ENCODE peak calls at places on chromosomes 4 and X, in nine cellular contexts. N is naive thymus-derived CD4-positive, alpha-beta T cell; O is CD8-positive, alpha-beta T cell; R is esophagus muscularis mucosa; M is ovary; C is left lung; D is fibroblast of lung; J is heart left ventricle; K is lower lobe of right lung. P is an unnamed sample.

GRCh38 chr4:5874811-5875465 is 17.9 kb downstream of the CRMP1 start:
- DNase-seq in N (no peak), O (no peak), R (no peak), M (no peak), C (no peak), D (peak; percentile 70), J (no peak), K (no peak), P (peak; percentile 0)

GRCh38 chr4:163672751-163673150 is 178.3 kb downstream of the TMA16 start:
- DNase-seq in N (no peak), O (no peak), R (no peak), M (no peak), C (no peak), D (no peak), J (no peak), K (no peak), P (no peak)

GRCh38 chr4:4443821-4444220 is 56.9 kb downstream of the NSG1 start:
- DNase-seq in N (no peak), O (no peak), R (no peak), M (no peak), C (no peak), D (peak; percentile 83), J (no peak), K (no peak), P (peak; percentile 40)

GRCh38 chrX:15815779-15816452 is 25.6 kb downstream of the ZRSR2 start:
- DNase-seq in N (no peak), O (no peak), R (no peak), M (no peak), C (no peak), D (no peak), J (no peak), K (no peak), P (no peak)

GRCh38 chr4:14871676-14872430 is 130.4 kb upstream of the CPEB2 start:
- DNase-seq in N (no peak), O (no peak), R (no peak), M (no peak), C (no peak), D (no peak), J (no peak), K (peak; percentile 61), P (no peak)

GRCh38 chrX:119885554-119886428 is 9.9 kb upstream of the AKAP14 start:
- DNase-seq in N (peak; percentile 23), O (no peak), R (no peak), M (no peak), C (no peak), D (no peak), J (no peak), K (no peak), P (peak; percentile 7)

GRCh38 chrX:130245441-130245840 is 23.3 kb downstream of the ZNF280C start:
- DNase-seq in N (no peak), O (no peak), R (no peak), M (no peak), C (no peak), D (peak; percentile 85), J (no peak), K (no peak), P (peak; percentile 61)

GRCh38 chr4:151659631-151660030 is 101.2 kb downstream of the GATB start:
- DNase-seq in N (no peak), O (no peak), R (no peak), M (no peak), C (no peak), D (peak; percentile 40), J (no peak), K (no peak), P (no peak)

GRCh38 chrX:39773923-39774803 is 323.6 kb downstream of the BCOR start:
- DNase-seq in N (peak; percentile 44), O (no peak), R (no peak), M (no peak), C (no peak), D (peak; percentile 62), J (no peak), K (no peak), P (no peak)

GRCh38 chr4:156754832-156755570 is 216.6 kb downstream of the PDGFC start:
- DNase-seq in N (no peak), O (no peak), R (no peak), M (no peak), C (no peak), D (peak; percentile 72), J (no peak), K (no peak), P (no peak)

GRCh38 chr4:108881190-108881589 is 118.3 kb upstream of the ETNPPL start:
- DNase-seq in N (no peak), O (no peak), R (no peak), M (no peak), C (no peak), D (peak; percentile 99), J (no peak), K (no peak), P (peak; percentile 53)

GRCh38 chrX:46577116-46578005 is 3.8 kb downstream of the CHST7 start:
- DNase-seq in N (no peak), O (no peak), R (no peak), M (no peak), C (no peak), D (peak; percentile 64), J (no peak), K (no peak), P (no peak)

GRCh38 chr4:147408189-147408588 is 72.7 kb upstream of the EDNRA start:
- DNase-seq in N (no peak), O (no peak), R (no peak), M (peak; percentile 34), C (no peak), D (no peak), J (peak; percentile 22), K (no peak), P (no peak)

GRCh38 chr4:104493071-104493831 is 1.4 kb downstream of the CXXC4 start:
- DNase-seq in N (no peak), O (no peak), R (no peak), M (no peak), C (no peak), D (no peak), J (no peak), K (no peak), P (no peak)
- H3K27ac ChIP-seq in N (no peak overlapping the region), O (no peak overlapping the region), R (peak overlapping the region; percentile 91), M (no peak overlapping the region), C (no peak overlapping the region), D (no peak overlapping the region), J (peak overlapping the region; percentile 83), K (no peak overlapping the region), P (no peak overlapping the region)

GRCh38 chr4:139795476-139795875 is 129.9 kb downstream of the MGST2 start:
- DNase-seq in N (no peak), O (no peak), R (peak; percentile 77), M (no peak), C (no peak), D (no peak), J (no peak), K (no peak), P (no peak)

GRCh38 chr4:139798456-139798855 is 132.8 kb downstream of the MGST2 start:
- DNase-seq in N (no peak), O (no peak), R (peak; percentile 84), M (no peak), C (no peak), D (peak; percentile 40), J (no peak), K (no peak), P (no peak)

GRCh38 chr4:139797287-139797686 is 131.7 kb downstream of the MGST2 start:
- DNase-seq in N (no peak), O (no peak), R (peak; percentile 45), M (no peak), C (no peak), D (no peak), J (no peak), K (no peak), P (no peak)

GRCh38 chr4:139794158-139794954 is 128.7 kb downstream of the MGST2 start:
- DNase-seq in N (no peak), O (no peak), R (peak; percentile 82), M (no peak), C (no peak), D (peak; percentile 33), J (no peak), K (no peak), P (no peak)

GRCh38 chr4:139795915-139796314 is 130.3 kb downstream of the MGST2 start:
- DNase-seq in N (no peak), O (no peak), R (no peak), M (no peak), C (no peak), D (no peak), J (no peak), K (no peak), P (no peak)
- H3K27me3 ChIP-seq in N (no peaks in the 10 kb centered on the region), O (no peaks in the 10 kb centered on the region), R (no peaks in the 10 kb centered on the region), M (no peaks in the 10 kb centered on the region), C (no peaks in the 10 kb centered on the region), D (no peaks in the 10 kb centered on the region), J (no peaks in the 10 kb centered on the region), K (no peaks in the 10 kb centered on the region), P (no peaks in the 10 kb centered on the region)

DNA sequence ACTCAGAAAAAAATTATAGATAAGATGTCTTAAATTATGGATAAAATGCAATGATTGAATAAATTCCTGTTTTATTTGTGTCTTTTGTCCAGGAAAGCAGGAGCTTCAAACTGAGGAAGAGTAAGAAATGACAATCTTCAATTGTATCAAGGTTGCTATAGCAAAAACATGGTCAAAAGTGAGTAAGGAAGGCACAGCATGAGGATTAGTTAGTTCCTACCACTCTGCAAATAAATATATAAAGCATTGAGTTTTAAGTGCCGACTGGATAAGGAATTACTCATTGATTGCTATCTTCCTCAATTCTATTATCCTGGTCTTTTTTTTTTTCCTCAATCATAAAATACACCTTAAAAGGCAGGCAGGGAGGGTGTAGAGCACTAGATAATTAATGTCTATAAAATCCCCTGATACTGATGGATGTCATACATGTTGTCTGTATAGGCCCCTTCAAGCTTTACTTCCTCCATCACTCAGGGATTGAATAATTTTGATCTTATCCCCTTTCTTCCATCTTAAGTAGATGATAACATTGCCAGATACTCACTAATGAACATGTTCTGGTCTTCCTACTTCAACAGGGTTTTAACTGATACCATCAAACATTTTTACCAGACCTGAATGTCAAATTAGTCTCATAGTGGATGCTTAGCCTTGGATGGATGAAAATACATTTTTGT is 86.6 kb downstream of the MID1 start:
- DNase-seq in N (no peak), O (no peak), R (no peak), M (no peak), C (no peak), D (peak; percentile 19), J (no peak), K (no peak), P (no peak)
- H3K27ac ChIP-seq in N (no peak overlapping the region), O (no peak overlapping the region), R (no peak overlapping the region), M (no peak overlapping the region), C (no peak overlapping the region), D (no peak overlapping the region), J (no peak overlapping the region), K (no peak overlapping the region), P (no peak overlapping the region)

GRCh38 chrX:104307341-104307740 is 52.6 kb upstream of the ESX1 start:
- DNase-seq in N (no peak), O (no peak), R (no peak), M (no peak), C (no peak), D (peak; percentile 53), J (no peak), K (no peak), P (no peak)

GRCh38 chrX:104310084-104310483 is 55.4 kb upstream of the ESX1 start:
- DNase-seq in N (no peak), O (no peak), R (no peak), M (no peak), C (no peak), D (peak; percentile 41), J (no peak), K (no peak), P (no peak)

GRCh38 chrX:104306180-104306579 is 51.4 kb upstream of the ESX1 start:
- DNase-seq in N (no peak), O (no peak), R (no peak), M (no peak), C (no peak), D (no peak), J (no peak), K (no peak), P (no peak)

GRCh38 chrX:104309169-104309568 is 54.4 kb upstream of the ESX1 start:
- DNase-seq in N (no peak), O (no peak), R (no peak), M (no peak), C (no peak), D (no peak), J (no peak), K (no peak), P (no peak)

GRCh38 chrX:104310657-104311056 is 55.9 kb upstream of the ESX1 start:
- DNase-seq in N (no peak), O (no peak), R (no peak), M (no peak), C (no peak), D (no peak), J (no peak), K (no peak), P (no peak)
- H3K27me3 ChIP-seq in N (no peaks in the 10 kb centered on the region), O (no peaks in the 10 kb centered on the region), R (no peaks in the 10 kb centered on the region), M (no peaks in the 10 kb centered on the region), C (no peaks in the 10 kb centered on the region), D (no peaks in the 10 kb centered on the region), J (peaks cover 12% of the 10 kb centered on the region), K (no peaks in the 10 kb centered on the region), P (no peaks in the 10 kb centered on the region)

P was measured in SJSA1.